ENCODE peak calls at places on chromosomes 5 and 9, in four cellular contexts. I is cardiac muscle cell; J is CD8-positive, alpha-beta T cell; R is cardiac fibroblast. E is an unnamed sample.

GRCh38 chr5:89457411-89458329 is 574.7 kb upstream of the MEF2C start:
- DNase-seq in I (peak; percentile 16), J (no peak), R (peak; percentile 52), E (no peak)

GRCh38 chr5:61866930-61867329 is 439.1 kb upstream of the KIF2A start:
- DNase-seq in I (no peak), J (no peak), R (peak; percentile 20), E (no peak)

GRCh38 chr5:150946351-150946905 is 41.6 kb upstream of the ZNF300 start:
- DNase-seq in I (peak; percentile 97), J (no peak), R (peak; percentile 94), E (no peak)

GRCh38 chr5:158484968-158485367 is 614.7 kb downstream of the EBF1 start:
- DNase-seq in I (peak; percentile 7), J (no peak), R (no peak), E (no peak)

GRCh38 chr9:82991684-82992083 is 71.3 kb downstream of the RASEF start:
- DNase-seq in I (no peak), J (no peak), R (no peak), E (no peak)

GRCh38 chr9:91047529-91047928 is 245.9 kb downstream of the SYK start:
- DNase-seq in I (no peak), J (peak; percentile 46), R (no peak), E (no peak)

GRCh38 chr5:15757103-15757502 is 257.1 kb downstream of the FBXL7 start:
- DNase-seq in I (peak; percentile 57), J (no peak), R (peak; percentile 62), E (no peak)

GRCh38 chr9:130225071-130225470 is 40.5 kb upstream of the HMCN2 start:
- DNase-seq in I (no peak), J (no peak), R (no peak), E (no peak)

GRCh38 chr5:99331061-99331460 is 402.3 kb upstream of the CHD1 start:
- DNase-seq in I (no peak), J (no peak), R (no peak), E (no peak)

GRCh38 chr9:121743441-121744001 is 92.1 kb downstream of the DAB2IP start:
- DNase-seq in I (peak; percentile 88), J (no peak), R (peak; percentile 85), E (peak; percentile 91)

GRCh38 chr9:95167998-95168397 is 149.5 kb downstream of the FANCC start:
- DNase-seq in I (peak; percentile 96), J (peak; percentile 29), R (peak; percentile 98), E (peak; percentile 61)

GRCh38 chr5:57113486-57113885 is 60.4 kb upstream of the GPBP1 start:
- DNase-seq in I (peak; percentile 4), J (no peak), R (no peak), E (no peak)

GRCh38 chr5:159183247-159183646 is 26.1 kb downstream of the RNF145 start:
- DNase-seq in I (no peak), J (no peak), R (no peak), E (no peak)

GRCh38 chr5:56078675-56079500 is 84.1 kb upstream of the IL6ST start:
- DNase-seq in I (peak; percentile 60), J (no peak), R (peak; percentile 68), E (no peak)

GRCh38 chr9:79465171-79465570 is 106.6 kb upstream of the TLE4 start:
- DNase-seq in I (no peak), J (no peak), R (no peak), E (no peak)

GRCh38 chr5:156359452-156359851 is 32.5 kb downstream of the SGCD start:
- DNase-seq in I (peak; percentile 51), J (no peak), R (peak; percentile 10), E (no peak)

GRCh38 chr5:10607666-10608442 is 44.0 kb downstream of the ANKRD33B start:
- DNase-seq in I (peak; percentile 89), J (no peak), R (peak; percentile 82), E (no peak)

GRCh38 chr9:121271368-121272351 is 3.7 kb downstream of the GSN start:
- DNase-seq in I (peak; percentile 85), J (no peak), R (peak; percentile 72), E (no peak)

GRCh38 chr5:98631311-98632054 is 142.0 kb upstream of the RGMB start:
- DNase-seq in I (peak; percentile 20), J (no peak), R (peak; percentile 65), E (no peak)

GRCh38 chr9:89892053-89892419 is 287.2 kb downstream of the GADD45G start:
- DNase-seq in I (peak; percentile 41), J (no peak), R (no peak), E (no peak)

GRCh38 chr9:93654351-93654961 is 78.1 kb downstream of the PHF2 start:
- DNase-seq in I (no peak), J (no peak), R (no peak), E (peak; percentile 7)

GRCh38 chr5:146788918-146789317 is 89.6 kb downstream of the PPP2R2B start:
- DNase-seq in I (no peak), J (no peak), R (no peak), E (no peak)

GRCh38 chr5:7886849-7887460 is 18.0 kb downstream of the MTRR start:
- DNase-seq in I (peak; percentile 69), J (no peak), R (peak; percentile 77), E (no peak)

GRCh38 chr9:20988916-20989315 is 42.5 kb downstream of the HACD4 start:
- DNase-seq in I (peak; percentile 46), J (no peak), R (peak; percentile 80), E (no peak)

GRCh38 chr5:111454198-111454606 is 58.1 kb downstream of the STARD4 start:
- DNase-seq in I (peak; percentile 13), J (no peak), R (peak; percentile 22), E (no peak)

GRCh38 chr5:128857061-128857677 is 108.1 kb upstream of the SLC27A6 start:
- DNase-seq in I (no peak), J (no peak), R (no peak), E (no peak)

GRCh38 chr9:114220129-114220541 is 64.8 kb downstream of the COL27A1 start:
- DNase-seq in I (no peak), J (no peak), R (no peak), E (no peak)

GRCh38 chr5:119275146-119275872 is 80.5 kb upstream of the TNFAIP8 start:
- DNase-seq in I (no peak), J (no peak), R (peak; percentile 66), E (no peak)

GRCh38 chr5:139955616-139956283 is 87.3 kb downstream of the NRG2 start:
- DNase-seq in I (no peak), J (no peak), R (no peak), E (no peak)

GRCh38 chr9:134493471-134494272 is 147.9 kb upstream of the COL5A1 start:
- DNase-seq in I (no peak), J (no peak), R (no peak), E (no peak)

GRCh38 chr5:57495688-57496087 is 13.1 kb upstream of the ACTBL2 start:
- DNase-seq in I (no peak), J (no peak), R (no peak), E (no peak)

GRCh38 chr5:59051938-59052337 is 469.1 kb downstream of the RAB3C start:
- DNase-seq in I (no peak), J (no peak), R (no peak), E (no peak)
- TF ChIP-seq CTCF in I (no peak), J (no peak), R (no peak), E (no peak)

GRCh38 chr5:177456591-177456964 is 10.0 kb downstream of the PRR7 start:
- DNase-seq in I (no peak), J (no peak), R (no peak), E (no peak)
- TF ChIP-seq CTCF in I (no peak), J (no peak), R (no peak), E (peak; percentile 44)

DNA sequence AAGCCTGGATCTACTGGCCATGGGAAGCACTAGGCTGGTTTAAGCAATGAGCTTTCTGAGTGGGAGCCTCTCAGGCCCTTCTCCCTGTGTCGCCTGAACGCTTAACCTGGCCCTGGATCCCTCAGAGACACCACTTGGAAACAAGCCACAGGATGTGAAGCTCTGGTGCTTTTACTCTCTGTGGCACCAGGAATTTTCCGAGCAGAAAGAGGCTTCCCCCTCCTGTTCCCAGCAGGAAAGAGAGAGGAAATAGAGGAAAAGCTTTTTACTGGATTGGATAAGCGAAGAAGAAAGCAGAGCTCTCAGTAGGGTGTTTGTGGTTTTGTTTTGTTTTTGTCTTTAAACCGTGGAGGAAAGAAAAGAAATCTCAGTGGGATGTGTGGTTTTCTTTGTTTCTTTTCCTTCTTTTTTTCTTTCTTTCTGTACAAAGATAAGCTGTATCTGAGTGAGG is 34.5 kb downstream of the COL15A1 start:
- DNase-seq in I (peak; percentile 39), J (no peak), R (no peak), E (no peak)
- TF ChIP-seq CTCF in I (no peak), J (no peak), R (no peak), E (no peak)

GRCh38 chr5:152164860-152165259 is 240.2 kb upstream of the GLRA1 start:
- DNase-seq in I (no peak), J (no peak), R (no peak), E (no peak)
- TF ChIP-seq CTCF in I (no peak), J (no peak), R (no peak), E (no peak)